ENCODE peak calls at places on chromosomes 6 and 20, in seven cellular contexts. V, M, H, G, F, U and D are unnamed samples.

GRCh38 chr20:49936153-49937022 is at the start of gene RNF114:
- DNase-seq in G (peak; percentile 87), M (peak; percentile 90), F (peak; percentile 94), H (peak; percentile 93), U (peak; percentile 100), V (peak; percentile 90), D (peak; percentile 98)

GRCh38 chr20:61434361-61434781 is 182.3 kb downstream of the CDH4 start:
- DNase-seq in F (no peak), V (no peak), H (no peak), M (no peak), G (no peak), U (no peak), D (peak; percentile 28)

GRCh38 chr6:78770766-78771165 is 96.6 kb upstream of the IRAK1BP1 start:
- DNase-seq in F (no peak), G (no peak), V (no peak), M (no peak), U (no peak), H (no peak), D (no peak)

GRCh38 chr6:11307226-11307625 is 74.8 kb upstream of the NEDD9 start:
- DNase-seq in H (no peak), M (no peak), V (no peak), U (no peak), F (no peak), G (no peak), D (no peak)

GRCh38 chr6:52020961-52021570 is 66.3 kb downstream of the PKHD1 start:
- DNase-seq in M (peak; percentile 10), U (peak; percentile 14), V (no peak), F (no peak), G (no peak), H (no peak), D (peak; percentile 60)

GRCh38 chr20:11098888-11099287 is 425.1 kb upstream of the JAG1 start:
- DNase-seq in G (no peak), M (no peak), H (no peak), V (no peak), U (no peak), F (no peak), D (no peak)

GRCh38 chr6:29847871-29848630 is 20.4 kb downstream of the HLA-G start:
- DNase-seq in V (peak; percentile 72), G (peak; percentile 80), H (peak; percentile 67), M (peak; percentile 58), U (peak; percentile 76), F (peak; percentile 78), D (peak; percentile 73)

GRCh38 chr6:120279706-120280105 is 930.1 kb upstream of the MAN1A1 start:
- DNase-seq in V (no peak), U (no peak), F (peak; percentile 84), G (no peak), H (no peak), M (no peak), D (peak; percentile 30)

GRCh38 chr6:43926644-43927524 is 156.9 kb downstream of the VEGFA start:
- DNase-seq in M (peak; percentile 29), V (no peak), F (peak; percentile 79), U (peak; percentile 81), G (no peak), H (no peak), D (peak; percentile 47)

GRCh38 chr6:13733178-13733851 is 21.7 kb upstream of the RANBP9 start:
- DNase-seq in H (peak; percentile 48), G (no peak), V (no peak), U (no peak), F (peak; percentile 15), M (peak; percentile 26), D (peak; percentile 53)

GRCh38 chr20:12056836-12057235 is 139.1 kb downstream of the BTBD3 start:
- DNase-seq in H (no peak), F (no peak), U (no peak), M (no peak), G (no peak), V (no peak), D (peak; percentile 11)

GRCh38 chr6:131510094-131510493 is 62.9 kb upstream of the ARG1 start:
- DNase-seq in M (no peak), V (no peak), H (no peak), F (no peak), G (no peak), U (no peak), D (no peak)

GRCh38 chr20:49832632-49833327 is 20.2 kb downstream of the SLC9A8 start:
- DNase-seq in U (no peak), M (peak; percentile 52), G (no peak), H (no peak), F (no peak), V (no peak), D (no peak)

GRCh38 chr20:36441027-36441414 is 100.3 kb upstream of the MYL9 start:
- DNase-seq in M (no peak), G (no peak), F (no peak), V (no peak), U (no peak), H (no peak), D (no peak)

GRCh38 chr20:48131581-48131980 is 346.3 kb upstream of the SULF2 start:
- DNase-seq in F (no peak), V (no peak), G (no peak), H (no peak), M (no peak), U (no peak), D (peak; percentile 77)

GRCh38 chr20:63917811-63918210 is 22.9 kb downstream of the DNAJC5 start:
- DNase-seq in H (no peak), V (no peak), G (no peak), F (no peak), U (no peak), M (no peak), D (no peak)

GRCh38 chr20:5156670-5157448 is 30.1 kb downstream of the CDS2 start:
- DNase-seq in F (no peak), H (no peak), M (peak; percentile 27), V (no peak), G (no peak), U (no peak), D (no peak)

GRCh38 chr20:6718660-6719059 is 48.8 kb upstream of the BMP2 start:
- DNase-seq in F (no peak), H (no peak), G (no peak), V (no peak), M (peak; percentile 39), U (no peak), D (no peak)

GRCh38 chr20:20831794-20832193 is 119.3 kb upstream of the RALGAPA2 start:
- DNase-seq in U (no peak), M (peak; percentile 36), F (no peak), V (no peak), G (no peak), H (no peak), D (no peak)

GRCh38 chr6:20778917-20779316 is 244.7 kb downstream of the CDKAL1 start:
- DNase-seq in U (no peak), V (no peak), G (no peak), H (no peak), F (no peak), M (no peak), D (no peak)

GRCh38 chr20:62315773-62316172 is 13.0 kb downstream of the ADRM1 start:
- DNase-seq in G (no peak), H (no peak), M (no peak), F (no peak), U (no peak), V (no peak), D (no peak)

GRCh38 chr6:49550413-49551125 is at the start of gene C6orf141:
- DNase-seq in G (no peak), V (no peak), F (peak; percentile 28), M (peak; percentile 65), U (peak; percentile 11), H (no peak), D (no peak)

GRCh38 chr20:15236812-15237211 is 899.4 kb upstream of the FLRT3 start:
- DNase-seq in H (no peak), M (peak; percentile 74), U (peak; percentile 35), V (no peak), F (peak; percentile 70), G (no peak), D (peak; percentile 45)

GRCh38 chr6:40550096-40550731 is 37.0 kb downstream of the LRFN2 start:
- DNase-seq in G (no peak), F (peak; percentile 51), U (peak; percentile 35), H (peak; percentile 20), V (no peak), M (peak; percentile 53), D (peak; percentile 62)

GRCh38 chr6:27532820-27533538 is 60.1 kb upstream of the ZNF184 start:
- DNase-seq in M (no peak), U (no peak), V (no peak), H (no peak), F (no peak), G (no peak), D (peak; percentile 28)

GRCh38 chr6:36110863-36111262 is 19.4 kb upstream of the MAPK13 start:
- DNase-seq in F (no peak), G (no peak), V (no peak), M (no peak), U (peak; percentile 44), H (no peak), D (no peak)

GRCh38 chr6:32109114-32109764 is at the start of gene TNXB:
- DNase-seq in V (no peak), F (no peak), M (no peak), H (peak; percentile 59), U (peak; percentile 41), G (no peak), D (no peak)

GRCh38 chr6:117627533-117627932 is 25.2 kb upstream of the GOPC start:
- DNase-seq in M (no peak), V (no peak), H (no peak), F (no peak), G (no peak), U (no peak), D (no peak)
- H3K9me3 ChIP-seq in M (peaks cover 17% of the 10 kb centered on the region), V (peaks cover 3% of the 10 kb centered on the region), H (peaks cover 39% of the 10 kb centered on the region), F (peaks cover 2% of the 10 kb centered on the region), G (no peaks in the 10 kb centered on the region), U (peaks cover 15% of the 10 kb centered on the region), D (peaks cover 5% of the 10 kb centered on the region)

DNA sequence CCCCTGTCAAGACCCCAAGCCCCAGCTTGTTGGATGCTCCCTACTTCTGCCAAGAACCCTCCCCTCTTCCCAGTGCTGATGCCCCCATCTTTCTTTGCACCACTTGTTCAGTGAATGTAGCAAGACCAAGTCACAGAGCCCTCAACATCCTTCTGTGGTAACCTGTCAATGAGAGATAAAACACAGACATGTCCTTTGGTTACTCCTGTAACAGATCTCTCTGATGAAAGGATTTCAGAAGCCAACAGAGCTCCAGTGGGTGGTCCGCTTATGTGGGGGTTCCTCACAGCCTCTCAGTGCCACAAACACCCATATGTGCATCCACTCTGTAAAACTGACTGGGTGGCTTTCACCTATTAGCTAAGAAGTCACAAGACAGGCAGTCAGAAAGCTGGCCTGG is 93.2 kb upstream of the CST7 start:
- DNase-seq in H (no peak), V (no peak), U (no peak), F (no peak), M (no peak), G (no peak), D (no peak)
- H3K9me3 ChIP-seq in H (no peaks in the 10 kb centered on the region), V (no peaks in the 10 kb centered on the region), U (no peaks in the 10 kb centered on the region), F (no peaks in the 10 kb centered on the region), M (peaks cover 31% of the 10 kb centered on the region), G (no peaks in the 10 kb centered on the region), D (peaks cover 3% of the 10 kb centered on the region)

GRCh38 chr20:39623584-39624234 is 661.6 kb downstream of the DHX35 start:
- DNase-seq in U (no peak), F (no peak), V (no peak), H (no peak), G (no peak), M (no peak), D (no peak)
- H3K9me3 ChIP-seq in U (no peaks in the 10 kb centered on the region), F (no peaks in the 10 kb centered on the region), V (no peaks in the 10 kb centered on the region), H (no peaks in the 10 kb centered on the region), G (no peaks in the 10 kb centered on the region), M (no peaks in the 10 kb centered on the region), D (no peaks in the 10 kb centered on the region)

DNA sequence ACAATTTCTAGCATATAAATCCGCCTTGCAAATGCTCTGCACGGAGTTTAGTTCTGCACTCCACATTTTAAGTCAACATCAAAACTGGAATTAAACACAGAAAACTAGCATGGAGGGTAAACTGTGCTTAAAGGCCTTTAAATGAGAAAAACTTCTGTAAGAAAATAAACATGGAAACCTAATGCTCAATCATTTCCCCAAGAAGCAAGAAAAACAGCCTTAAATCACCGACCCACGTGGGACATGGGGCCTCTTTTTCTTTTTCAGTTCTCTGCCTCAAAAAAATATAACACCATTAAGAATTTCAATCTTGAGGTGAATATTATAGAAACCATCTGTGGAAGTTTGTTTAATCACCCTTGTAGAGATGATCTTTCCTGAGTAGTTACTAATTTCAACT is 5.4 kb downstream of the SIM1 start:
- DNase-seq in V (no peak), M (no peak), G (no peak), F (no peak), U (no peak), H (no peak), D (no peak)
- H3K9me3 ChIP-seq in V (peaks cover 21% of the 10 kb centered on the region), M (no peaks in the 10 kb centered on the region), G (no peaks in the 10 kb centered on the region), F (peaks cover 5% of the 10 kb centered on the region), U (no peaks in the 10 kb centered on the region), H (no peaks in the 10 kb centered on the region), D (no peaks in the 10 kb centered on the region)